ENCODE peak calls at places on chromosomes 7 and 10, in four cellular contexts. C is HepG2, B is K562, G is WTC11. V is an unnamed sample.

GRCh38 chr10:118911361-118911760 is 118.2 kb upstream of the NANOS1 start:
- DNase-seq in C (peak; percentile 58), B (no peak), G (no peak), V (peak; percentile 50)

GRCh38 chr10:35464805-35465456 is 128.6 kb downstream of the CCNY start:
- DNase-seq in B (no peak), G (no peak), C (no peak), V (no peak)

GRCh38 chr7:81725496-81726117 is 44.2 kb downstream of the HGF start:
- DNase-seq in B (no peak), C (no peak), G (no peak), V (peak; percentile 28)

GRCh38 chr10:96249264-96249663 is 22.1 kb downstream of the BLNK start:
- DNase-seq in B (no peak), C (no peak), G (no peak), V (no peak)

GRCh38 chr7:64686493-64687184 is 20.7 kb downstream of the ZNF107 start:
- DNase-seq in B (no peak), C (peak; percentile 79), G (no peak), V (no peak)

GRCh38 chr10:74909665-74910064 is 83.3 kb downstream of the KAT6B start:
- DNase-seq in G (no peak), C (no peak), B (no peak), V (no peak)

GRCh38 chr7:158494162-158494586 is 93.4 kb downstream of the PTPRN2 start:
- DNase-seq in B (peak; percentile 52), C (no peak), G (peak; percentile 43), V (peak; percentile 33)

GRCh38 chr7:113809591-113809990 is 109.2 kb downstream of the PPP1R3A start:
- DNase-seq in G (no peak), C (no peak), B (no peak), V (no peak)

GRCh38 chr10:30788307-30788706 is 158.8 kb upstream of the LYZL2 start:
- DNase-seq in G (no peak), C (no peak), B (no peak), V (no peak)

GRCh38 chr7:4613855-4614548 is 68.1 kb upstream of the FOXK1 start:
- DNase-seq in B (no peak), G (no peak), C (no peak), V (no peak)

GRCh38 chr7:42096681-42097637 is 140.1 kb downstream of the GLI3 start:
- DNase-seq in B (no peak), G (no peak), C (no peak), V (no peak)
- TF ChIP-seq HMGXB4 in B (no peak), G (no peak), C (no peak), V (no peak)

GRCh38 chr10:29649561-29650551 is 15.1 kb upstream of the SVIL start:
- DNase-seq in C (no peak), B (no peak), G (no peak), V (no peak)
- TF ChIP-seq HMGXB4 in C (no peak), B (no peak), G (no peak), V (no peak)

GRCh38 chr10:21174670-21175495 is 277.8 kb upstream of the NEBL start:
- DNase-seq in B (peak; percentile 32), C (no peak), G (no peak), V (no peak)

GRCh38 chr10:21175797-21176196 is 278.7 kb upstream of the NEBL start:
- DNase-seq in C (no peak), G (no peak), B (no peak), V (no peak)

GRCh38 chr10:21172774-21173432 is 275.8 kb upstream of the NEBL start:
- DNase-seq in G (peak; percentile 20), B (no peak), C (no peak), V (peak; percentile 38)

GRCh38 chr10:21173433-21173963 is 276.4 kb upstream of the NEBL start:
- DNase-seq in G (no peak), C (no peak), B (no peak), V (no peak)

DNA sequence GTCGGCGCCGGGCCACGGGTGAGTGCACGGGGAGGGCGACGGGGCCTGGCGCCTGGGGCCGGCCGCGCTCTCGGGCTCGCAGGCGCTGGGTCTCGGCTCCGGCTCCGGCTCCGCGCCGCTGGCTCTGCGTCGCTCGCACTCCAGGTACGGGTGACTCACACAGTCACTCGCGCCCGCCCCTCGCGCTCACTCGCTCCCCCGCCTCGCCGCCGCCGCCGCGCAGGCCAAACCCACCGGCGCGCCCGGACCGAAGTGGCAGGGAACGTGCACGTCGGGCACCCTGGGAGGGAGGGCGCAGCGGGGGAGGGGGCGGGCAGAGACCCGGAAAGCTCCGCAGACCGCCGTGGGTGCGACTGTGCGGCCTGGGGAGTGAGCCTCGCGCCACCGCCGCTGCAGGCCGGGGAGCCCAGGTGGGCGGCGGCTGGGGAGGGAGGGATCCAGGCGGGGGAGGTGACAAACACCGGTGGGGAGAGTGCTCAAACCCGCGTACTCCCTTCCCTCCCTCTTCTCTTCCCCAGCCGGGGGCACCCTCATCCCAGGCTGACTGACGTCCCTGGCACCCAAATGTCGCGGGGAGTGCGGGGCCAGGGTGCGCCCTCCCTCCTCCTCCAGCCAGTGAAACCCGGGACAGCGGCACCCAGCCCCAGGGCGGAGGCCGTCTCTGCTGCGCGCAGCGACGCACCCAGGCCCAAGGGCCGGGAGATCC is 277.0 kb upstream of the NEBL start:
- DNase-seq in B (peak; percentile 59), G (peak; percentile 59), C (no peak), V (peak; percentile 66)
- TF ChIP-seq HMGXB4 in B (peak; percentile 78), G (peak; percentile 60), C (no peak), V (no peak)

GRCh38 chr7:22154130-22154529 is 202.8 kb downstream of the RAPGEF5 start:
- DNase-seq in G (no peak), B (no peak), C (no peak), V (no peak)

GRCh38 chr7:22153427-22154106 is 203.4 kb downstream of the RAPGEF5 start:
- DNase-seq in G (no peak), C (no peak), B (no peak), V (no peak)

GRCh38 chr7:22157552-22157951 is 199.4 kb downstream of the RAPGEF5 start:
- DNase-seq in B (no peak), G (no peak), C (no peak), V (no peak)

GRCh38 chr7:22159341-22159740 is 197.6 kb downstream of the RAPGEF5 start:
- DNase-seq in G (no peak), C (no peak), B (no peak), V (no peak)

DNA sequence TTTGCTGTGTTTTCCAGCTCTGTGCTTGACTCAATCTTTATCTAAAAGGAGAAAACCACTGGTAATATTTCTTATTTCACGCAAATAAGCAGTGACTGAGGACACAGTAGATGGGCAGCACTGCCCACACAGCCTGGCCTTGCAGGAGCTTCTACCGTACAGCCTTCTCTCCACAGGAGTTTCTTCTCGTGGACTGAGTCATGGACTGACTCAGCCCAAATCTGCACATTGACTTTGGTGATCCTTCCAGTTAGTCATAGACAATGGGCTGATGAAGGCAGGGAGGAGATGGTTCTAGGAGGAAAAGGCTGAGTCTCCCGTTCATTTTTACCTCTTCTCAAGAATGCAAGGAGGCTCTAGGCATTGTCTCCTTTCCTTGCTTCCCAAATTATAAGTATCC is 200.7 kb downstream of the RAPGEF5 start:
- DNase-seq in B (peak; percentile 55), C (no peak), G (no peak), V (peak; percentile 25)
- TF ChIP-seq HMGXB4 in B (no peak), C (no peak), G (no peak), V (no peak)

DNA sequence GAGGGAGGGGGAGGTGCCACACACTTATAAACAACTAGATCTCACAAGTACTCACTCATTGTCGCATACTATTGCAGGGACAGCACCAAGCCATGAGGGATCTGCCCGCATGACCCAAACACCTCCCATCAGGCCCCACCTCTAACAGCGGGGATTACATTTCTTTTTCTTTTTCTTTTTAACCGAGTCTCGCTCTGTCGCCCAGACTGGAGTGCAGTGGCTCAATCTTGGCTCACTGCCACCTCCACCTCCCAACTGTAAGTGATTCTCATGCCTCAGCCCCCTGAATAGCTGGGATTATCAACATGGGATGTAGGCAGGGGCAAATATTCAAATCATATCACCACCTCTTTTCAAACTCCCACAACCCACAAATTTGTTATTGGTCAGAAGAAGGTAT is 76.7 kb downstream of the SKAP2 start:
- DNase-seq in B (no peak), C (no peak), G (no peak), V (no peak)
- TF ChIP-seq HMGXB4 in B (no peak), C (no peak), G (no peak), V (no peak)

GRCh38 chr10:132593900-132594876 is 56.6 kb downstream of the INPP5A start:
- DNase-seq in C (no peak), B (no peak), G (no peak), V (no peak)

GRCh38 chr10:132590752-132591121 is 53.1 kb downstream of the INPP5A start:
- DNase-seq in G (no peak), C (no peak), B (no peak), V (no peak)

GRCh38 chr10:132591166-132591971 is 53.8 kb downstream of the INPP5A start:
- DNase-seq in C (peak; percentile 87), G (peak; percentile 64), B (no peak), V (peak; percentile 63)

GRCh38 chr10:132595021-132595420 is 57.4 kb downstream of the INPP5A start:
- DNase-seq in B (no peak), C (no peak), G (no peak), V (no peak)

DNA sequence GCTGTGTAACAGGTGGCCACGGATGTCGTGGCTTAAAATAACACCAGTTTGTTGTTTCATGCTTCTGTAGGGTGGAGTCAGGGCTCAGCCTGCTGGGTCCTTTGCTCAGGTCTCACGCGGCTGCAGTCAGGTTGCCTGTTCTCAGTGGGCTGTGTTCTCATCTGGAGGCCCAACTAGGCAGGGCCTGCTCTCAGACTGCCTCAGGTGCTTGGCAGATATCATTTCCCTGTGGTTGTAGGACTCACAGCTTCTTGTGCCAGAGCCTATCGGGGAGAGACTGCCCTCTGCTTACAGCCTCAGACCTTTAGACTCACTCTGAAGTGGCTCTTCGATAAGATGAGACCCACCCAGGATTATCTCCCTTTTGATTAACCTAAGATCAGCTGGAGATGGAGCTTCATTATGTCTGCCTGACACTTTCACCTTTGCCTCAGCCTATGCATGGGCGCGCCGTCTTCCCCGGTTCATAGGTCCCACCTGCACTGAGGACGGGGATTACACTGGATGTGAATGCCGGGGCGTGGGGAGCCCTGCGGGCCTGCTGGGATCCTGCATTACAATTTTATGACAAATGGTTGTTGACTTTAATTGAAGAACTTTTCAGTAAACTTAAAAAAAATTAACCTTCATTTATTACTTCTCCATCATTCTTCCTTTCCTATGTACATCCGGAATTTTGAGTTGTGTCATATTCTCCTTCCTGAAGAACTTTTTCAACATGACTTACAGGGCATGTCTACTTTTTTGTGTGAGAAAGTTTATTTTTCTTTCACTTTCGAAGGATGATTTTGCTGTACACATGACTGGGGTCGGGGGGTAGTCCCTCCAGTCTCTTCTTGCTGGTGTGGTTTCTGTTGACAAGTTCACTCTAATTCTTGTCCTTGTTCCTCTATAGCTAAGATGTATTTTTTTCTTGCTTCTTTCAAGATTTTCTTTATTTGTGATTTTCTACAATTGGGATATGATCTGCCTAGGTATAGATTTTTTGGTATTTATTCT is 55.5 kb downstream of the INPP5A start:
- DNase-seq in B (no peak), C (no peak), G (peak; percentile 1), V (no peak)
- TF ChIP-seq HMGXB4 in B (no peak), C (no peak), G (no peak), V (no peak)